ENCODE peak calls at places on chromosomes 13 and 19, in nine cellular contexts. One of them, this sample, is unnamed.

GRCh38 chr19:35645680-35646511 is 2.2 kb upstream of the COX6B1 start:
- DNase-seq in H7: no peak
- DNase-seq in endodermal cell: peak; percentile 53
- DNase-seq in PC-3: no peak
- DNase-seq in ovary: no peak
- DNase-seq in breast epithelium: no peak
- DNase-seq in A549: no peak
- DNase-seq in IMR-90: no peak
- DNase-seq in GM23248: no peak
- DNase-seq in this sample: no peak

GRCh38 chr19:13060964-13061927 is 41.4 kb downstream of the LYL1 start:
- DNase-seq in ovary: peak; percentile 92
- DNase-seq in PC-3: peak; percentile 95
- DNase-seq in H7: peak; percentile 97
- DNase-seq in A549: peak; percentile 68
- DNase-seq in endodermal cell: peak; percentile 95
- DNase-seq in IMR-90: peak; percentile 69
- DNase-seq in GM23248: peak; percentile 92
- DNase-seq in breast epithelium: peak; percentile 66
- DNase-seq in this sample: peak; percentile 59

GRCh38 chr19:18831524-18832330 is at the start of gene UPF1:
- DNase-seq in endodermal cell: peak; percentile 97
- DNase-seq in A549: peak; percentile 88
- DNase-seq in IMR-90: peak; percentile 88
- DNase-seq in breast epithelium: peak; percentile 83
- DNase-seq in PC-3: peak; percentile 96
- DNase-seq in GM23248: peak; percentile 96
- DNase-seq in ovary: peak; percentile 96
- DNase-seq in H7: peak; percentile 98
- DNase-seq in this sample: peak; percentile 90

GRCh38 chr13:95643814-95644598 is 500 bp downstream of the DZIP1 start:
- DNase-seq in H7: peak; percentile 75
- DNase-seq in breast epithelium: no peak
- DNase-seq in ovary: no peak
- DNase-seq in GM23248: peak; percentile 74
- DNase-seq in A549: peak; percentile 48
- DNase-seq in IMR-90: peak; percentile 35
- DNase-seq in PC-3: no peak
- DNase-seq in endodermal cell: peak; percentile 87
- DNase-seq in this sample: no peak

GRCh38 chr19:29233591-29233990 is 20.6 kb upstream of the UQCRFS1 start:
- DNase-seq in PC-3: no peak
- DNase-seq in GM23248: no peak
- DNase-seq in endodermal cell: peak; percentile 17
- DNase-seq in A549: no peak
- DNase-seq in IMR-90: no peak
- DNase-seq in H7: no peak
- DNase-seq in breast epithelium: no peak
- DNase-seq in ovary: no peak
- DNase-seq in this sample: no peak

GRCh38 chr19:7883796-7884570 is 4.3 kb upstream of the LRRC8E start:
- DNase-seq in GM23248: peak; percentile 54
- DNase-seq in A549: no peak
- DNase-seq in PC-3: no peak
- DNase-seq in breast epithelium: no peak
- DNase-seq in endodermal cell: no peak
- DNase-seq in H7: no peak
- DNase-seq in ovary: no peak
- DNase-seq in IMR-90: peak; percentile 33
- DNase-seq in this sample: no peak

GRCh38 chr19:7505682-7506384 is 10.1 kb upstream of the ZNF358 start:
- DNase-seq in endodermal cell: peak; percentile 93
- DNase-seq in IMR-90: no peak
- DNase-seq in GM23248: peak; percentile 56
- DNase-seq in ovary: peak; percentile 55
- DNase-seq in PC-3: no peak
- DNase-seq in H7: peak; percentile 99
- DNase-seq in breast epithelium: no peak
- DNase-seq in A549: peak; percentile 45
- DNase-seq in this sample: no peak

GRCh38 chr19:12112701-12113100 is 27.4 kb downstream of the ZNF20 start:
- DNase-seq in H7: no peak
- DNase-seq in endodermal cell: no peak
- DNase-seq in PC-3: no peak
- DNase-seq in ovary: no peak
- DNase-seq in breast epithelium: no peak
- DNase-seq in IMR-90: no peak
- DNase-seq in GM23248: no peak
- DNase-seq in A549: no peak
- DNase-seq in this sample: no peak

GRCh38 chr19:55544776-55545439 is 435 bp downstream of the SBK3 start:
- DNase-seq in A549: no peak
- DNase-seq in ovary: no peak
- DNase-seq in PC-3: peak; percentile 23
- DNase-seq in GM23248: no peak
- DNase-seq in breast epithelium: no peak
- DNase-seq in endodermal cell: no peak
- DNase-seq in H7: peak; percentile 52
- DNase-seq in IMR-90: no peak
- DNase-seq in this sample: no peak

GRCh38 chr19:50432221-50432626 is 468 bp upstream of the MYBPC2 start:
- DNase-seq in A549: no peak
- DNase-seq in ovary: peak; percentile 50
- DNase-seq in GM23248: peak; percentile 16
- DNase-seq in IMR-90: no peak
- DNase-seq in PC-3: no peak
- DNase-seq in endodermal cell: peak; percentile 79
- DNase-seq in H7: peak; percentile 88
- DNase-seq in breast epithelium: no peak
- DNase-seq in this sample: no peak

GRCh38 chr19:52343548-52343947 is 7.5 kb downstream of the ZNF610 start:
- DNase-seq in IMR-90: peak; percentile 13
- DNase-seq in ovary: peak; percentile 44
- DNase-seq in GM23248: peak; percentile 69
- DNase-seq in H7: peak; percentile 81
- DNase-seq in PC-3: peak; percentile 8
- DNase-seq in endodermal cell: peak; percentile 91
- DNase-seq in A549: peak; percentile 40
- DNase-seq in breast epithelium: no peak
- DNase-seq in this sample: peak; percentile 25

GRCh38 chr19:17511724-17512573 is 500 bp downstream of the PGLS start:
- DNase-seq in H7: peak; percentile 95
- DNase-seq in IMR-90: peak; percentile 75
- DNase-seq in GM23248: peak; percentile 82
- DNase-seq in PC-3: peak; percentile 60
- DNase-seq in ovary: peak; percentile 91
- DNase-seq in breast epithelium: peak; percentile 75
- DNase-seq in A549: peak; percentile 86
- DNase-seq in endodermal cell: peak; percentile 92
- DNase-seq in this sample: peak; percentile 91

GRCh38 chr13:53217221-53217620 is 188.6 kb downstream of the OLFM4 start:
- DNase-seq in breast epithelium: no peak
- DNase-seq in H7: no peak
- DNase-seq in endodermal cell: no peak
- DNase-seq in PC-3: no peak
- DNase-seq in ovary: no peak
- DNase-seq in GM23248: no peak
- DNase-seq in IMR-90: no peak
- DNase-seq in A549: no peak
- DNase-seq in this sample: no peak

GRCh38 chr13:50127017-50127725 is 111.9 kb downstream of the KCNRG start:
- DNase-seq in GM23248: peak; percentile 69
- DNase-seq in endodermal cell: peak; percentile 77
- DNase-seq in breast epithelium: no peak
- DNase-seq in ovary: peak; percentile 67
- DNase-seq in IMR-90: peak; percentile 50
- DNase-seq in H7: peak; percentile 76
- DNase-seq in PC-3: no peak
- DNase-seq in A549: no peak
- DNase-seq in this sample: peak; percentile 53

GRCh38 chr13:110272227-110272626 is 34.7 kb downstream of the COL4A1 start:
- DNase-seq in breast epithelium: no peak
- DNase-seq in ovary: no peak
- DNase-seq in H7: no peak
- DNase-seq in IMR-90: no peak
- DNase-seq in PC-3: no peak
- DNase-seq in A549: no peak
- DNase-seq in endodermal cell: peak; percentile 5
- DNase-seq in GM23248: no peak
- DNase-seq in this sample: no peak

GRCh38 chr19:33339750-33340029 is 33.8 kb upstream of the CEBPG start:
- DNase-seq in ovary: no peak
- DNase-seq in H7: no peak
- DNase-seq in breast epithelium: no peak
- DNase-seq in PC-3: no peak
- DNase-seq in GM23248: no peak
- DNase-seq in endodermal cell: no peak
- DNase-seq in IMR-90: no peak
- DNase-seq in A549: no peak
- DNase-seq in this sample: no peak

GRCh38 chr19:19185853-19186728 is 5.9 kb downstream of the BORCS8 start:
- DNase-seq in GM23248: peak; percentile 51
- DNase-seq in ovary: no peak
- DNase-seq in PC-3: peak; percentile 57
- DNase-seq in H7: peak; percentile 95
- DNase-seq in breast epithelium: no peak
- DNase-seq in endodermal cell: peak; percentile 96
- DNase-seq in A549: peak; percentile 61
- DNase-seq in IMR-90: peak; percentile 31
- DNase-seq in this sample: peak; percentile 56

GRCh38 chr19:38024991-38025716 is 118.1 kb downstream of the SIPA1L3 start:
- DNase-seq in H7: peak; percentile 83
- DNase-seq in IMR-90: no peak
- DNase-seq in A549: no peak
- DNase-seq in endodermal cell: peak; percentile 84
- DNase-seq in PC-3: no peak
- DNase-seq in GM23248: no peak
- DNase-seq in breast epithelium: no peak
- DNase-seq in ovary: no peak
- DNase-seq in this sample: no peak

GRCh38 chr19:5534787-5535586 is 32.8 kb downstream of the TINCR start:
- DNase-seq in IMR-90: peak; percentile 12
- DNase-seq in ovary: no peak
- DNase-seq in breast epithelium: no peak
- DNase-seq in PC-3: peak; percentile 35
- DNase-seq in endodermal cell: peak; percentile 92
- DNase-seq in H7: peak; percentile 58
- DNase-seq in A549: peak; percentile 59
- DNase-seq in GM23248: no peak
- DNase-seq in this sample: no peak

GRCh38 chr13:111383591-111384440 is 63.4 kb downstream of the TEX29 start:
- DNase-seq in ovary: no peak
- DNase-seq in endodermal cell: peak; percentile 27
- DNase-seq in breast epithelium: no peak
- DNase-seq in IMR-90: no peak
- DNase-seq in PC-3: no peak
- DNase-seq in A549: no peak
- DNase-seq in H7: no peak
- DNase-seq in GM23248: no peak
- DNase-seq in this sample: no peak

GRCh38 chr19:752652-753517 is 2.0 kb downstream of the MISP start:
- DNase-seq in H7: peak; percentile 66
- DNase-seq in IMR-90: peak; percentile 90
- DNase-seq in A549: peak; percentile 99
- DNase-seq in PC-3: peak; percentile 94
- DNase-seq in GM23248: peak; percentile 88
- DNase-seq in ovary: peak; percentile 85
- DNase-seq in endodermal cell: no peak
- DNase-seq in breast epithelium: no peak
- DNase-seq in this sample: no peak
- H3K4me3 ChIP-seq in H7: no peak overlapping the region
- H3K4me3 ChIP-seq in IMR-90: no peak overlapping the region
- H3K4me3 ChIP-seq in A549: peak overlapping the region; percentile 89
- H3K4me3 ChIP-seq in PC-3: peak overlapping the region; percentile 61
- H3K4me3 ChIP-seq in GM23248: no peak overlapping the region
- H3K4me3 ChIP-seq in ovary: no peak overlapping the region
- H3K4me3 ChIP-seq in endodermal cell: no peak overlapping the region
- H3K4me3 ChIP-seq in breast epithelium: no peak overlapping the region
- H3K4me3 ChIP-seq in this sample: no peak overlapping the region

DNA sequence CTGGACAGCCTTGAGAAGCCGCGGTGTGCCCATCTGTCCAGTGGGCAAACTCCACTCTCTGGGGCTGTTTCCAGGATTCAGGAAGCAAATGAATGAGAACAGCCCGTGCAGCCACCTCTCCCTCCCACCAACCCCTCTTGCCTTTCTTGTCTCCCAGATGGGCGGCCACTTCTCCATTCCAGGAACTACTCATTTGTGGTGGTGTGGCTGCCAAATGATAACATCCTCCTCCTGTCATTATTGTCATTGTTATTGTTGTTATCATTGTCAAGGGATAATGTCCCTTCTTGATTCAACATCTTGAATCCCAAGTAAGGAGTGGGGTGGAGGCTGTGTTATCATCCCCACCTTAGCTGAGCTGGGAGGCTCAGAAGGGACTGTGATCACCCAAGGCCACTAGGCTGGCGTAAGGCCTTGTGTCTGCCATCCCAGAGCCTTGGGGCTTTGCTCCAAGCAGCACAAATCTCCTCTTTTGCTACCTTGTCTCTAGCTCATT is 1.6 kb downstream of the DNM2 start:
- DNase-seq in ovary: no peak
- DNase-seq in A549: no peak
- DNase-seq in GM23248: peak; percentile 41
- DNase-seq in IMR-90: no peak
- DNase-seq in breast epithelium: no peak
- DNase-seq in H7: no peak
- DNase-seq in endodermal cell: no peak
- DNase-seq in PC-3: no peak
- DNase-seq in this sample: no peak
- H3K4me3 ChIP-seq in ovary: peak overlapping the region; percentile 96
- H3K4me3 ChIP-seq in A549: peak overlapping the region; percentile 95
- H3K4me3 ChIP-seq in GM23248: peak overlapping the region; percentile 85
- H3K4me3 ChIP-seq in IMR-90: peak overlapping the region; percentile 82
- H3K4me3 ChIP-seq in breast epithelium: peak overlapping the region; percentile 82
- H3K4me3 ChIP-seq in H7: no peak overlapping the region
- H3K4me3 ChIP-seq in endodermal cell: peak overlapping the region; percentile 91
- H3K4me3 ChIP-seq in PC-3: peak overlapping the region; percentile 81
- H3K4me3 ChIP-seq in this sample: peak overlapping the region; percentile 92

GRCh38 chr13:44280461-44280860 is 93.2 kb upstream of the SERP2 start:
- DNase-seq in ovary: no peak
- DNase-seq in GM23248: peak; percentile 18
- DNase-seq in H7: no peak
- DNase-seq in A549: no peak
- DNase-seq in breast epithelium: no peak
- DNase-seq in endodermal cell: no peak
- DNase-seq in PC-3: peak; percentile 40
- DNase-seq in IMR-90: peak; percentile 81
- DNase-seq in this sample: no peak
- H3K4me3 ChIP-seq in ovary: no peak overlapping the region
- H3K4me3 ChIP-seq in GM23248: no peak overlapping the region
- H3K4me3 ChIP-seq in H7: no peak overlapping the region
- H3K4me3 ChIP-seq in A549: no peak overlapping the region
- H3K4me3 ChIP-seq in breast epithelium: no peak overlapping the region
- H3K4me3 ChIP-seq in endodermal cell: no peak overlapping the region
- H3K4me3 ChIP-seq in PC-3: no peak overlapping the region
- H3K4me3 ChIP-seq in IMR-90: no peak overlapping the region
- H3K4me3 ChIP-seq in this sample: no peak overlapping the region

DNA sequence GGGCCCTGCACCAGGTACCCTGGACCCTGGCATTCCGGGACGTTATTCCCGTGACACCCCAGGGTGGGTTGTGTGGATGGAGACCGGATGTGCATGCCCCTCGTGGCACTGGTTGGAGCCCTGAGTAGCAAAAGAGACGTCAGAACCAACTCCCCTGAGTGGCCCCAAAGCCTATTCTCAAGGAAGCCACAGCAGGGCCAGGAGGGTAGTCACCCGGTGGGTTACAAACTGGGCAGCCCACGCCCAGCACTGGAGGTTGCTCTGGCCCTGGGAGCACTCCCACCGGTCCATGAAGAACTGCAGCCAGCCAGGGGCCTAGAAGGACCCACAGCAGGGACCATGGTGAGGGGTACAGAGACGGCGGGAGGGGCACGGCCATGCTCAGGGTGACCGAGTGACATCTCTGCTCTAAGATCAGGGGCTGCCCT is 7.5 kb downstream of the KLF16 start:
- DNase-seq in IMR-90: peak; percentile 23
- DNase-seq in endodermal cell: peak; percentile 65
- DNase-seq in A549: no peak
- DNase-seq in PC-3: no peak
- DNase-seq in GM23248: peak; percentile 81
- DNase-seq in H7: no peak
- DNase-seq in breast epithelium: no peak
- DNase-seq in ovary: no peak
- DNase-seq in this sample: no peak
- H3K4me3 ChIP-seq in IMR-90: peak overlapping the region; percentile 33
- H3K4me3 ChIP-seq in endodermal cell: peak overlapping the region; percentile 40
- H3K4me3 ChIP-seq in A549: peak overlapping the region; percentile 31
- H3K4me3 ChIP-seq in PC-3: no peak overlapping the region
- H3K4me3 ChIP-seq in GM23248: peak overlapping the region; percentile 66
- H3K4me3 ChIP-seq in H7: no peak overlapping the region
- H3K4me3 ChIP-seq in breast epithelium: peak overlapping the region; percentile 56
- H3K4me3 ChIP-seq in ovary: no peak overlapping the region
- H3K4me3 ChIP-seq in this sample: peak overlapping the region; percentile 52